ENCODE peak calls at places on chromosome 18, in five cellular contexts. N is hepatocyte; K is right atrium auricular region; H is CD8-positive, alpha-beta T cell; A is WTC11. R is an unnamed sample.

GRCh38 chr18:58451972-58452334 is 176.9 kb downstream of the ALPK2 start:
- DNase-seq in N (no peak), K (no peak), H (no peak), A (no peak), R (no peak)

GRCh38 chr18:22106536-22107292 is 62.7 kb upstream of the GATA6 start:
- DNase-seq in N (peak), K (no peak), H (no peak), A (no peak), R (no peak)

GRCh38 chr18:9137168-9138066 is 836 bp downstream of the ANKRD12 start:
- DNase-seq in N (peak), K (no peak), H (peak), A (peak), R (peak)

GRCh38 chr18:31301201-31301655 is 16.7 kb upstream of the DSG1 start:
- DNase-seq in N (peak), K (no peak), H (no peak), A (no peak), R (no peak)

GRCh38 chr18:75810481-75810880 is 383.0 kb upstream of the SMIM21 start:
- DNase-seq in N (no peak), K (no peak), H (no peak), A (no peak), R (no peak)

GRCh38 chr18:24009246-24009645 is 5.3 kb upstream of the TTC39C start:
- DNase-seq in N (no peak), K (no peak), H (no peak), A (no peak), R (no peak)

GRCh38 chr18:43662657-43663056 is 385.4 kb upstream of the SYT4 start:
- DNase-seq in N (peak), K (no peak), H (no peak), A (no peak), R (no peak)

GRCh38 chr18:65869527-65869926 is 118.7 kb downstream of the CDH7 start:
- DNase-seq in N (no peak), K (no peak), H (no peak), A (no peak), R (no peak)

GRCh38 chr18:5977022-5977421 is 81.7 kb upstream of the TMEM200C start:
- DNase-seq in N (no peak), K (no peak), H (no peak), A (no peak), R (no peak)

GRCh38 chr18:3121256-3121655 is 98.5 kb downstream of the MYOM1 start:
- DNase-seq in N (no peak), K (no peak), H (no peak), A (no peak), R (no peak)
- TF ChIP-seq CTCF in N (no peak), K (no peak), H (no peak), A (no peak), R (no peak)

GRCh38 chr18:10942998-10943397 is 206.4 kb downstream of the PIEZO2 start:
- DNase-seq in N (no peak), K (no peak), H (no peak), A (no peak), R (no peak)
- TF ChIP-seq CTCF in N (no peak), K (no peak), H (no peak), A (no peak), R (no peak)

DNA sequence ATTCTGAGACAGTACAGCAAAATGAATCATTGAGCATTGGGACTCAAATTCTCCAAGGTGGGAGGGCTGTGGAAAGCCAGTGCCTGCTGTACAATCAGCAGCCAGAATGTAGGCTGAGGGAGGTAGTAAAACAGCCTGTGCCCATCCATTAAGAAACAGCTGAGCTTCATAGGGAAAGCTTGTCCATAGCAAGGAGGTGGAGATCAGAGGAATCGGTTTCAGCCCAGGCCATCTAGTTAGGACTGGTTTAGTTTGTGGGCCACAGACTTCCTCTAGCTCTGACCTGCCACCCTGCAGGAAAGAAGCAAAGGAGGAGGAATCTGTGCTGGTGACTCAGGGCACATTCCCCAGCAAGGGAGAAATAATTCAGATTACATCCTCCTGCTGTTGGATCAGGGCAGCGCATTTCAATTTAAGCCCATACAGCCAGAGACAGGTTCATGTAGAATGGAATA is 333.4 kb downstream of the SETBP1 start:
- DNase-seq in N (peak), K (peak), H (no peak), A (peak), R (no peak)
- TF ChIP-seq CTCF in N (no peak), K (no peak), H (no peak), A (no peak), R (peak)

GRCh38 chr18:50560681-50561629 is 1.1 kb downstream of the MAPK4 start:
- DNase-seq in N (peak), K (no peak), H (no peak), A (peak), R (no peak)
- TF ChIP-seq CTCF in N (no peak), K (no peak), H (no peak), A (no peak), R (no peak)

GRCh38 chr18:28177828-28178635 is 1.1 kb upstream of the CDH2 start:
- DNase-seq in N (peak), K (no peak), H (no peak), A (peak), R (peak)
- TF ChIP-seq CTCF in N (no peak), K (peak), H (no peak), A (no peak), R (no peak)

DNA sequence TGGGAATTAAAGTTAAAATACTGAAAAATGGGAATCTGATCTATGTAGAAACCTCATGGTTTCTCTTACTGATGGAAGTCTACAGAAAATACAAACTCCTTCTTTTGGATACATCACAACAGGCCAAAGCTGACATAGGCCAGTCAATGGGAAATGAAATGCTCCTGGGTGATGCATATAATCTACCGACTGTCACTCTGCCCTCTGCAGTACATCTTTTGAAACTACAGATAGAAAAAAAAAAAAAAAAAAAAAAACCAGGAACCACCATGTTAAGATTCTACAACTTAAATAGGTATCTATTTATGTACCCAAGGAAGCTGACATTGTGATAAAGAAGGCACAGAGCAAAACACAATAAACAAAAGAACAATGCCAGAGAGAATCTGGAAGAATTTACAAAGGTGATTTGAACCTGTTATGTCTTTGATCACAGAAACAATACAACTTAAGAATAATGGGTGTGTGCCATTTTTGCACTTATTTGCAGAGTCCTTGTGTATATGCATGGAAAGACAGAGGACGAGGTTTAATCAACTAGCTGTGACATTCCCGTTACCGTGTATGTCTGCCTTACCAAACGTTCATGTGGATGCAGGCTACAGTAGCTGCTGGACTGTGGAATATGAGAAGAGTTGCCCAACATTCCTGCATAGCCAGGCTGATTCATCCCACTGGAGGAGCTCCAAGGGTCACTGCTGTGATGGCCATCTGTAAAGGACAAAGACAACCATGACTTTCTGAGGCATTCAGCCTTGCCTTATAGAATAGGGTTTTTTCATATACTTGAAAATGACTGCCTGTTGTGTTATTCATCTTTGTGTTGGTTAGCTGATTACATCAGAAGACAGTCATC is 312.7 kb downstream of the TCF4 start:
- DNase-seq in N (no peak), K (peak), H (no peak), A (no peak), R (no peak)
- TF ChIP-seq CTCF in N (no peak), K (no peak), H (no peak), A (no peak), R (peak)

DNA sequence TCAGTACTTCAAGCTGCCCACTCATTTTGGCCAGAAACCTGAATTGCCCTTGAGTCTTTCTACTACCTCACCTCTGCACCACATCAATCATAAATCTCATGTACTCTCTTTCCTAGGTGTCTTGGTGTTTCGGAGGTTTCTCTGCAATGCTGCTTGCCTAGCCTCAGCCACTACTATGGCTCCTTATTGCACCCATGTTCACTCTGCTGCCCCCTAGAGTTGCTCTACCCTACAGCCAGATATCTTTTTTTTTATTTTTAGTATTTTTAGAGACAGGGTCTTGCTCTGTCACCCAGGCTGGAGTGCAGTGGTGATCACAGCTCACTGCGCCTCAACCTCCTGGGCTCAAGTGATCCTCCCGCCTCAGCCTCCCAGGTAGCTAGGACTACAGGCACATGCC is 413.0 kb downstream of the PTPRM start:
- DNase-seq in N (no peak), K (no peak), H (no peak), A (peak), R (no peak)
- TF ChIP-seq CTCF in N (no peak), K (no peak), H (no peak), A (peak), R (no peak)

GRCh38 chr18:78875268-78875997 is 104.2 kb upstream of the SALL3 start:
- DNase-seq in N (peak), K (peak), H (peak), A (peak), R (no peak)
- TF ChIP-seq CTCF in N (peak), K (peak), H (peak), A (peak), R (peak)

R was measured in upper lobe of right lung.